ENCODE peak calls at places on chromosomes 12 and 14, in eight cellular contexts. Y, K, Q, S, C, V, R and Z are unnamed samples.

GRCh38 chr12:109447482-109447881 is 29.6 kb downstream of the KCTD10 start:
- DNase-seq in Y (no peak), K (no peak), Q (no peak), S (no peak), C (no peak), V (no peak), R (no peak), Z (peak; percentile 15)

GRCh38 chr14:23242076-23242475 is 4.3 kb downstream of the RNF212B start:
- DNase-seq in Y (no peak), K (no peak), Q (no peak), S (no peak), C (no peak), V (no peak), R (no peak), Z (no peak)

GRCh38 chr12:92739099-92739498 is 36.3 kb downstream of the PLEKHG7 start:
- DNase-seq in Y (no peak), K (no peak), Q (no peak), S (peak; percentile 44), C (no peak), V (no peak), R (no peak), Z (no peak)

GRCh38 chr12:15996254-15996653 is 85.1 kb downstream of the DERA start:
- DNase-seq in Y (no peak), K (no peak), Q (no peak), S (no peak), C (no peak), V (peak; percentile 44), R (no peak), Z (no peak)

GRCh38 chr14:50425816-50426215 is 29.1 kb upstream of the CDKL1 start:
- DNase-seq in Y (no peak), K (no peak), Q (peak; percentile 51), S (no peak), C (no peak), V (no peak), R (no peak), Z (no peak)

GRCh38 chr14:101315802-101316296 is 245.4 kb upstream of the DIO3 start:
- DNase-seq in Y (no peak), K (no peak), Q (no peak), S (no peak), C (no peak), V (no peak), R (peak; percentile 44), Z (no peak)

GRCh38 chr12:130658561-130658960 is 57.5 kb downstream of the RIMBP2 start:
- DNase-seq in Y (no peak), K (no peak), Q (no peak), S (no peak), C (no peak), V (no peak), R (no peak), Z (no peak)

GRCh38 chr12:107635139-107635538 is 50.5 kb upstream of the PWP1 start:
- DNase-seq in Y (no peak), K (no peak), Q (no peak), S (no peak), C (peak; percentile 41), V (no peak), R (no peak), Z (no peak)

GRCh38 chr12:66092559-66093269 is 37.8 kb downstream of the LLPH start:
- DNase-seq in Y (no peak), K (no peak), Q (no peak), S (no peak), C (peak; percentile 77), V (no peak), R (no peak), Z (peak; percentile 32)

GRCh38 chr14:75279153-75279738 is 618 bp downstream of the FOS start:
- DNase-seq in Y (peak; percentile 80), K (peak; percentile 68), Q (no peak), S (peak; percentile 84), C (no peak), V (peak; percentile 84), R (no peak), Z (peak; percentile 92)

GRCh38 chr14:34098045-34098984 is 147.4 kb upstream of the EGLN3 start:
- DNase-seq in Y (no peak), K (peak; percentile 35), Q (peak; percentile 31), S (peak; percentile 62), C (peak; percentile 82), V (peak; percentile 24), R (peak; percentile 46), Z (no peak)

GRCh38 chr12:3041558-3042164 is 35.5 kb upstream of the TSPAN9 start:
- DNase-seq in Y (no peak), K (peak; percentile 67), Q (peak; percentile 59), S (peak; percentile 80), C (peak; percentile 67), V (peak; percentile 47), R (peak; percentile 69), Z (peak; percentile 98)

GRCh38 chr12:27549801-27550652 is 26.0 kb downstream of the PPFIBP1 start:
- DNase-seq in Y (peak; percentile 83), K (peak; percentile 87), Q (peak; percentile 97), S (peak; percentile 83), C (peak; percentile 95), V (peak; percentile 90), R (peak; percentile 94), Z (no peak)

GRCh38 chr14:98754343-98755025 is 517.5 kb downstream of the BCL11B start:
- DNase-seq in Y (no peak), K (no peak), Q (peak; percentile 20), S (no peak), C (peak; percentile 76), V (no peak), R (no peak), Z (no peak)

DNA sequence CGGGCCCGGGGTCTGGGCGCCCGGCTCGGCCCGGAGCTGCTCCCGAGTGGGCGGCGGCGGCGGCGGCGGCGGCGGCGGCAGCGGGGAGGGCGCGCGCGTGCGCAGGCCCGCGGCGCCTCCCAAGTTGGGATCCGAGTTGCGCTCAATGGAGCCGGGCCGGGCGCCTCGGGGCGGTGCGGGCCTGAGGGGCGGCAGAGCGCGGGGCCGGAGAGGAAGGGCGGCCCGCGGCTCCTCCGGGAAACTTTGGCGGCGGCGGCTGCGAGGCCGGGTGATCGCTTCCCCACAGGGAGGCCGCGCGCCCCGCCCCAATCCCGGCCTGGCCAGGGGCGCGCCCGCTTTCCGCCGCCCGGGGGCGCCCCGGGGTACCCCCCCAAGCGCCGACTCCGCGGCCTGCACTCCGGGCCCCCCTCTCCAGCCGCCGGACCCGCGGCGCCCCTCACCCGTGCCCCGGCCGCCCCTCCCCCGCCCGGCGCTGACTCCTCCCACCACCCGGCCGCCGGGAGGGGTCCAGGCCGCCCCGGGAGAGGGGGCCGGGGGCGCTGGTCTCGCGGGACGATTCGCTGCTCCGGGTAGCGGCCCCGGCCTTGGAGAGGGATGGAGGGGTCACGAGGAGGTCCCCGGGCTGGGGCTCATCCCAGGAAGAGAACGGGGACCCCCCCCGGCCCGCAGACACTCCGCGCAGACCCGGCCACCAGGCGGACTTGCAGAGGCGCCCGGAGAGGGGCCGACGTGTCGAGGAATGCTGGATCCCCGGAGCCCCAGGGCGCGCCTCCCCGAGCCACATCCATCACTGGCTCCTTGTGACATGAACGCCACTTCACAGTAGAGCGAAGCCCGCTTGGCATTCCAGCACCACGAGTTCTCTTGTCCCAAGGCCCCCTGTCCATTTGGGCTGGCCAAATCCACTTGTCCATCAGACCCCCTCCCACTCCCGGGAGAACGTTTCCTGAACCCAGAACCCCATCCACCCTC is at the start of gene RILPL1:
- DNase-seq in Y (peak; percentile 63), K (peak; percentile 43), Q (no peak), S (peak; percentile 75), C (no peak), V (peak; percentile 40), R (no peak), Z (peak; percentile 98)
- TF ChIP-seq CTCF in Y (peak; percentile 59), K (peak; percentile 18), Q (peak; percentile 30), S (peak; percentile 34), C (peak; percentile 43), V (no peak), R (no peak), Z (no peak)

DNA sequence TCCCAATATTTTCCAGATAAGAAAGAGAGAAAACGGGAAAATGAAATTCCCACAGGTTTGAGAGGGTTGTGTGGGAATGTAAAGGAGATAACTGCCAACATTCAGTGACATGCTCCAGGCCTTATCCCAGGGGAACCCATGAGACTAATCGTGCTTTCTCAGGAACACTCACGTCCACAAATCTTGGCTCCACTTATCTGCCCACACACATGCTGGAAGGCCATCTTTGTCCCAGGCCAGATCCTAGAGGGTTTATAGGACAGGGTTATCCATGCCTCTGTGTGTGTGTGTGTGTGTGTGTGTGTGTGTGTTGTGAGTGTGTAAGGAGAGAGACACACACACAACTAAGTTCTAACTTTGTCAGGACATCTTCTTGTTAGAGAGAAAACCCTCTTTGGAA is 182.2 kb upstream of the E2F7 start:
- DNase-seq in Y (no peak), K (no peak), Q (no peak), S (no peak), C (no peak), V (no peak), R (no peak), Z (no peak)
- TF ChIP-seq CTCF in Y (no peak), K (no peak), Q (no peak), S (no peak), C (no peak), V (no peak), R (no peak), Z (no peak)

GRCh38 chr12:48080821-48081220 is 25.1 kb downstream of the SENP1 start:
- DNase-seq in Y (no peak), K (no peak), Q (no peak), S (no peak), C (no peak), V (no peak), R (no peak), Z (no peak)

GRCh38 chr12:48086327-48086726 is 19.6 kb downstream of the SENP1 start:
- DNase-seq in Y (no peak), K (no peak), Q (no peak), S (no peak), C (no peak), V (no peak), R (no peak), Z (no peak)

GRCh38 chr12:48084841-48085460 is 20.9 kb downstream of the SENP1 start:
- DNase-seq in Y (no peak), K (no peak), Q (no peak), S (no peak), C (no peak), V (no peak), R (no peak), Z (no peak)

GRCh38 chr12:48080285-48080684 is 25.6 kb downstream of the SENP1 start:
- DNase-seq in Y (no peak), K (no peak), Q (no peak), S (no peak), C (no peak), V (no peak), R (no peak), Z (no peak)

GRCh38 chr12:48084066-48084465 is 21.8 kb downstream of the SENP1 start:
- DNase-seq in Y (no peak), K (no peak), Q (peak; percentile 9), S (no peak), C (peak; percentile 10), V (no peak), R (no peak), Z (no peak)
- TF ChIP-seq CTCF in Y (peak; percentile 52), K (peak; percentile 34), Q (no peak), S (peak; percentile 30), C (peak; percentile 2), V (peak; percentile 58), R (peak; percentile 42), Z (no peak)

DNA sequence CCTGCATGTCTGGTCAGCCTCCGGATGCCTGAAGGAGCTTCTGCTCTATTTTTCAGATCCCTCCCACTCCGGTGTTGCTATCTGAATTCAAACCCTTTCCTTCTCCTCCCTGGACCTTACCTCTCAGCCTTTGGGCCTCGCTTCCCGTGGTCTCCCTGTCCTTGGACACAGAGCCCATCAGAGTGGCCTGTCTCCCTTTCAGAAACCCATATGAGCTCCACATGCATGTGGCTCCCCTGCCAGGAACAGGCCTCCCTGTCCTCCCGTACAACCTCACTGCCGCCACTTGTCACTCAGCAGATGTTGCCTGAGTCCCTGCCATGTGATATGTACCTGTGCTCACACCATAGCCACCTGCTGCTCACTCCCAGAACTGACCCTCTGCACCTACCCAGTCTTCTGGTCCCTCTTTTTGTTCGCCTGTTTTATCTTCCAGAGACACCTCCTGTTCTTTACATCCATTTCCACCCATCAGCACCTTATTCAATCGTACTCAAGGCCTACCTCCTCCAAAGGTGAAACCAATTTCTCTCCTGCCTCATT is 182.5 kb downstream of the ZFP36L1 start:
- DNase-seq in Y (no peak), K (peak; percentile 56), Q (no peak), S (no peak), C (no peak), V (no peak), R (peak; percentile 26), Z (no peak)
- TF ChIP-seq CTCF in Y (no peak), K (peak; percentile 62), Q (no peak), S (no peak), C (no peak), V (no peak), R (no peak), Z (no peak)